ENCODE peak calls at places on chromosomes 11 and 22, in six cellular contexts. V is breast epithelium, B is HCT116, T is upper lobe of left lung, E is Peyer's patch, J is ovary. Y is an unnamed sample.

GRCh38 chr11:129992161-129992944 is 10.3 kb downstream of the PRDM10 start:
- DNase-seq in V (no peak), B (peak; percentile 48), T (no peak), E (peak; percentile 26), J (peak; percentile 28), Y (peak; percentile 27)

GRCh38 chr11:122342089-122342749 is 226.2 kb upstream of the BLID start:
- DNase-seq in V (no peak), B (peak; percentile 27), T (no peak), E (no peak), J (no peak), Y (no peak)

GRCh38 chr22:45240137-45240809 is 421 bp downstream of the KIAA0930 start:
- DNase-seq in V (no peak), B (no peak), T (peak; percentile 88), E (peak; percentile 41), J (peak; percentile 43), Y (no peak)

GRCh38 chr11:44016546-44017442 is 31.0 kb upstream of the ACCSL start:
- DNase-seq in V (no peak), B (no peak), T (no peak), E (no peak), J (peak; percentile 8), Y (peak; percentile 8)

GRCh38 chr11:46361283-46362145 is 14.3 kb downstream of the DGKZ start:
- DNase-seq in V (no peak), B (no peak), T (peak; percentile 88), E (peak; percentile 62), J (no peak), Y (no peak)

GRCh38 chr11:75931124-75931523 is 116.1 kb downstream of the UVRAG start:
- DNase-seq in V (no peak), B (no peak), T (no peak), E (no peak), J (no peak), Y (no peak)

GRCh38 chr22:29988719-29989118 is 91.5 kb upstream of the HORMAD2 start:
- DNase-seq in V (no peak), B (no peak), T (no peak), E (no peak), J (no peak), Y (no peak)

GRCh38 chr11:2579315-2580060 is 120.3 kb downstream of the KCNQ1OT1 start:
- DNase-seq in V (peak; percentile 37), B (no peak), T (peak; percentile 38), E (peak; percentile 15), J (peak; percentile 10), Y (peak; percentile 15)

GRCh38 chr11:746289-747175 is 732 bp upstream of the TALDO1 start:
- DNase-seq in V (no peak), B (no peak), T (no peak), E (peak; percentile 33), J (peak; percentile 29), Y (no peak)

GRCh38 chr22:45082795-45083194 is 73.0 kb upstream of the PHF21B start:
- DNase-seq in V (no peak), B (no peak), T (no peak), E (no peak), J (no peak), Y (no peak)

GRCh38 chr22:41106122-41106968 is 14.0 kb downstream of the EP300 start:
- DNase-seq in V (no peak), B (no peak), T (no peak), E (no peak), J (peak; percentile 42), Y (peak; percentile 36)

GRCh38 chr11:92002568-92002967 is 222.1 kb upstream of the FAT3 start:
- DNase-seq in V (no peak), B (no peak), T (no peak), E (no peak), J (no peak), Y (no peak)

GRCh38 chr22:27008454-27008853 is 351.1 kb downstream of the MIAT start:
- DNase-seq in V (no peak), B (no peak), T (no peak), E (no peak), J (no peak), Y (no peak)

GRCh38 chr22:29994027-29994715 is 86.1 kb upstream of the HORMAD2 start:
- DNase-seq in V (no peak), B (no peak), T (no peak), E (no peak), J (no peak), Y (no peak)

GRCh38 chr11:14386895-14387480 is 28.0 kb upstream of the RRAS2 start:
- DNase-seq in V (no peak), B (no peak), T (no peak), E (no peak), J (peak; percentile 50), Y (no peak)

GRCh38 chr11:19674420-19674819 is 38.2 kb upstream of the NAV2 start:
- DNase-seq in V (no peak), B (no peak), T (no peak), E (no peak), J (no peak), Y (no peak)

GRCh38 chr11:2466869-2467694 is 22.3 kb downstream of the KCNQ1 start:
- DNase-seq in V (no peak), B (no peak), T (peak; percentile 63), E (peak; percentile 80), J (no peak), Y (no peak)

GRCh38 chr11:14617241-14618027 is 26.2 kb upstream of the PDE3B start:
- DNase-seq in V (no peak), B (no peak), T (no peak), E (no peak), J (no peak), Y (no peak)

GRCh38 chr11:33040127-33040861 is 922 bp downstream of the TCP11L1 start:
- DNase-seq in V (no peak), B (no peak), T (no peak), E (no peak), J (peak; percentile 29), Y (peak; percentile 24)

GRCh38 chr11:112302226-112302868 is 41.7 kb upstream of the PLET1 start:
- DNase-seq in V (no peak), B (no peak), T (no peak), E (no peak), J (no peak), Y (no peak)

GRCh38 chr11:112795142-112795815 is 165.9 kb upstream of the NCAM1 start:
- DNase-seq in V (no peak), B (peak; percentile 38), T (no peak), E (no peak), J (peak; percentile 21), Y (peak; percentile 53)

GRCh38 chr22:35684270-35684700 is 33.4 kb upstream of the APOL5 start:
- DNase-seq in V (no peak), B (no peak), T (no peak), E (no peak), J (peak; percentile 32), Y (no peak)

GRCh38 chr11:43786016-43786415 is 94.6 kb upstream of the ALKBH3 start:
- DNase-seq in V (no peak), B (no peak), T (no peak), E (no peak), J (no peak), Y (no peak)

GRCh38 chr11:102138677-102139076 is 28.4 kb downstream of the YAP1 start:
- DNase-seq in V (no peak), B (no peak), T (no peak), E (no peak), J (no peak), Y (no peak)
- TF ChIP-seq POLR2A in V (no peak), B (no peak), T (no peak), E (no peak), J (no peak), Y (no peak)

GRCh38 chr22:32219030-32219429 is 14.2 kb upstream of the RFPL2 start:
- DNase-seq in V (no peak), B (no peak), T (no peak), E (no peak), J (no peak), Y (no peak)
- H3K4me3 ChIP-seq in V (no peak overlapping the region), B (no peak overlapping the region), T (no peak overlapping the region), E (no peak overlapping the region), J (no peak overlapping the region), Y (no peak overlapping the region)

GRCh38 chr11:68165601-68166000 is 44.4 kb upstream of the CHKA start:
- DNase-seq in V (no peak), B (no peak), T (no peak), E (no peak), J (no peak), Y (no peak)
- H3K27ac ChIP-seq in V (no peak overlapping the region), B (no peak overlapping the region), T (no peak overlapping the region), E (no peak overlapping the region), J (no peak overlapping the region), Y (no peak overlapping the region)

DNA sequence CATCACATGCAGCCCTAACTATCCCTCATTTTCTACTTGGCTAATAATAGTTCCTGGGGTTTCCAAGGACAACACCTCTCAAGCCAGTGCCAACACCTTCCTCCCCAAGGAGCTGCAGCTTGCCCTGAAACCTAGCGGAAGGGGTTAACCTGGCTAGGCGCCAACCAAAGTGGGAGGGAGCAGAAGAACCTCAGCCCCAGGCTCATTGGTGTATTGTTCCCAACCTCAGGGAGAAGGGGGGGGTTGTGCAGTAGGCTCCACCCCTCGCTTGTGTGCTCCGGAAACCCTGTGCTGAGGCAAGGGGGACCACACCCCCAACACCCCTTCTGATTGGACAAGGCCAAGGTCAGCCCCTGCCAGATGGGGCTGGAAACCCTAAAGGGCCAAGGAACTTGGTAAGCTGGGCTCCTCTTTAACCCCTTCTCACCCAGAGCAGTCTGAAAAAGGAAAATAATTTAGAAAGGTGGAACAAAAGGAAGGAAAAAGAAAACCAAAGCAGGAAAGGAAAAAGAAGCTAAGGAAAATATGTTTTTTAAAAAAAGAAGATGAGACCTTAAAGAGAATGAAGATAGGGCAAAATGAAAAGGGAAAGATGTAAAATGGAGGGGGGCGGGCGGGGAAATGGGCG is 2.5 kb downstream of the MTA2 start:
- DNase-seq in V (peak; percentile 85), B (peak; percentile 99), T (no peak), E (peak; percentile 91), J (peak; percentile 96), Y (peak; percentile 94)
- TF ChIP-seq POLR2A in V (no peak), B (no peak), T (peak; percentile 9), E (no peak), J (no peak), Y (no peak)

DNA sequence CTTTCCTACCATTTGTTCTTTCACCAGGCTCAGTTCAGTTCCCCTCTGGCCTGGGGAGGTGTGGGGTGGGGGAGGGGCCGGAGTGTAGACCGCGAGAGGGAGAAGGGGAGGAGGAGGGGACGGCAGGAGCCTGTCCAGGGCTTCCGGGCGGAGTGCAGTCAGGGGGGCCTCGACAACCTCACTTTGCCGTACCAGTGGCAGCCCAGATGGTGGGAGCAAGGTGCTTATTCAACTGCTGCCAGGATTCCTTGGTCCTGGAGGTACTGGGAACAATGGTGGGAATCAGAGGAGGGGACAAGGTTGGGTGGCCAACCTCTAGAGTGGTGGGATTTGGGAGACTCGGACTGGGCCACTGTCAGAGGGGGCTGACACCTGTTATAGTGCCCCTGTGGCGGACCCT is 1.2 kb downstream of the BACE1 start:
- DNase-seq in V (no peak), B (no peak), T (no peak), E (no peak), J (no peak), Y (no peak)
- H3K4me3 ChIP-seq in V (peak overlapping the region; percentile 83), B (peak overlapping the region; percentile 65), T (peak overlapping the region; percentile 96), E (peak overlapping the region; percentile 88), J (peak overlapping the region; percentile 62), Y (peak overlapping the region; percentile 70)

Y was measured in uterus.